ENCODE peak calls at places on chromosomes 16 and 17, in four cellular contexts. One of them, this sample, is unnamed.

GRCh38 chr16:31458073-31458834 is 1.0 kb upstream of the ARMC5 start:
- DNase-seq in mucosa of descending colon: peak; percentile 64
- DNase-seq in neuronal stem cell: no peak
- DNase-seq in gastrocnemius medialis: peak; percentile 89
- DNase-seq in this sample: peak; percentile 75

GRCh38 chr17:3030096-3030495 is 33.3 kb downstream of the OR1D5 start:
- DNase-seq in mucosa of descending colon: no peak
- DNase-seq in neuronal stem cell: no peak
- DNase-seq in gastrocnemius medialis: no peak
- DNase-seq in this sample: no peak

GRCh38 chr16:17431012-17431411 is 39.7 kb downstream of the XYLT1 start:
- DNase-seq in mucosa of descending colon: no peak
- DNase-seq in neuronal stem cell: no peak
- DNase-seq in gastrocnemius medialis: no peak
- DNase-seq in this sample: no peak

GRCh38 chr17:1147664-1148063 is 32.1 kb downstream of the ABR start:
- DNase-seq in mucosa of descending colon: peak; percentile 95
- DNase-seq in neuronal stem cell: peak; percentile 42
- DNase-seq in gastrocnemius medialis: no peak
- DNase-seq in this sample: peak; percentile 74

GRCh38 chr17:45640141-45640850 is 143.8 kb upstream of the CRHR1 start:
- DNase-seq in mucosa of descending colon: peak; percentile 76
- DNase-seq in neuronal stem cell: peak; percentile 81
- DNase-seq in gastrocnemius medialis: peak; percentile 46
- DNase-seq in this sample: peak; percentile 82

GRCh38 chr17:57595426-57595825 is 149.7 kb downstream of the CCDC182 start:
- DNase-seq in mucosa of descending colon: no peak
- DNase-seq in neuronal stem cell: no peak
- DNase-seq in gastrocnemius medialis: no peak
- DNase-seq in this sample: no peak

GRCh38 chr16:76007649-76008048 is 269.6 kb upstream of the CNTNAP4 start:
- DNase-seq in mucosa of descending colon: no peak
- DNase-seq in neuronal stem cell: no peak
- DNase-seq in gastrocnemius medialis: no peak
- DNase-seq in this sample: no peak

GRCh38 chr16:368388-369158 is 1.8 kb downstream of the MRPL28 start:
- DNase-seq in mucosa of descending colon: no peak
- DNase-seq in neuronal stem cell: no peak
- DNase-seq in gastrocnemius medialis: no peak
- DNase-seq in this sample: no peak

GRCh38 chr17:35023538-35023937 is 40.0 kb downstream of the RFFL start:
- DNase-seq in mucosa of descending colon: no peak
- DNase-seq in neuronal stem cell: no peak
- DNase-seq in gastrocnemius medialis: no peak
- DNase-seq in this sample: no peak

GRCh38 chr17:4161560-4162221 is 18.7 kb downstream of the CYB5D2 start:
- DNase-seq in mucosa of descending colon: no peak
- DNase-seq in neuronal stem cell: no peak
- DNase-seq in gastrocnemius medialis: no peak
- DNase-seq in this sample: peak; percentile 32

GRCh38 chr16:54928016-54928356 is 2.7 kb upstream of the IRX5 start:
- DNase-seq in mucosa of descending colon: no peak
- DNase-seq in neuronal stem cell: peak; percentile 30
- DNase-seq in gastrocnemius medialis: no peak
- DNase-seq in this sample: peak; percentile 41

GRCh38 chr17:45050680-45051059 is 762 bp downstream of the DCAKD start:
- DNase-seq in mucosa of descending colon: peak; percentile 34
- DNase-seq in neuronal stem cell: no peak
- DNase-seq in gastrocnemius medialis: no peak
- DNase-seq in this sample: no peak

GRCh38 chr17:29154516-29155234 is 25.5 kb downstream of the MYO18A start:
- DNase-seq in mucosa of descending colon: peak; percentile 30
- DNase-seq in neuronal stem cell: no peak
- DNase-seq in gastrocnemius medialis: no peak
- DNase-seq in this sample: no peak

GRCh38 chr16:81873843-81874752 is 95.0 kb downstream of the PLCG2 start:
- DNase-seq in mucosa of descending colon: peak; percentile 77
- DNase-seq in neuronal stem cell: peak; percentile 31
- DNase-seq in gastrocnemius medialis: no peak
- DNase-seq in this sample: peak; percentile 55

GRCh38 chr17:74881073-74881472 is 8.3 kb upstream of the FDXR start:
- DNase-seq in mucosa of descending colon: no peak
- DNase-seq in neuronal stem cell: no peak
- DNase-seq in gastrocnemius medialis: no peak
- DNase-seq in this sample: no peak

GRCh38 chr17:17754719-17755686 is 73.7 kb downstream of the RAI1 start:
- DNase-seq in mucosa of descending colon: no peak
- DNase-seq in neuronal stem cell: no peak
- DNase-seq in gastrocnemius medialis: no peak
- DNase-seq in this sample: no peak

GRCh38 chr16:89829630-89830437 is 1.6 kb downstream of the SPIRE2 start:
- DNase-seq in mucosa of descending colon: peak; percentile 72
- DNase-seq in neuronal stem cell: no peak
- DNase-seq in gastrocnemius medialis: no peak
- DNase-seq in this sample: no peak

GRCh38 chr17:66348605-66349165 is 46.3 kb downstream of the PRKCA start:
- DNase-seq in mucosa of descending colon: peak; percentile 70
- DNase-seq in neuronal stem cell: no peak
- DNase-seq in gastrocnemius medialis: peak; percentile 24
- DNase-seq in this sample: peak; percentile 69

GRCh38 chr16:81779540-81780320 is 639 bp downstream of the PLCG2 start:
- DNase-seq in mucosa of descending colon: peak; percentile 36
- DNase-seq in neuronal stem cell: no peak
- DNase-seq in gastrocnemius medialis: no peak
- DNase-seq in this sample: no peak

GRCh38 chr16:89599451-89599858 is 14.0 kb upstream of the DPEP1 start:
- DNase-seq in mucosa of descending colon: peak; percentile 60
- DNase-seq in neuronal stem cell: no peak
- DNase-seq in gastrocnemius medialis: no peak
- DNase-seq in this sample: peak; percentile 85

GRCh38 chr16:70804153-70804728 is 3.3 kb upstream of the VAC14 start:
- DNase-seq in mucosa of descending colon: no peak
- DNase-seq in neuronal stem cell: no peak
- DNase-seq in gastrocnemius medialis: no peak
- DNase-seq in this sample: no peak

GRCh38 chr16:55257971-55258613 is 65.9 kb upstream of the IRX6 start:
- DNase-seq in mucosa of descending colon: peak; percentile 84
- DNase-seq in neuronal stem cell: peak; percentile 49
- DNase-seq in gastrocnemius medialis: peak; percentile 30
- DNase-seq in this sample: peak; percentile 86

GRCh38 chr17:9647014-9647413 is 1.7 kb downstream of the USP43 start:
- DNase-seq in mucosa of descending colon: peak; percentile 23
- DNase-seq in neuronal stem cell: peak; percentile 9
- DNase-seq in gastrocnemius medialis: no peak
- DNase-seq in this sample: peak; percentile 61

GRCh38 chr16:1863681-1864460 is 8.1 kb downstream of the MEIOB start:
- DNase-seq in mucosa of descending colon: no peak
- DNase-seq in neuronal stem cell: no peak
- DNase-seq in gastrocnemius medialis: no peak
- DNase-seq in this sample: no peak

GRCh38 chr17:27247071-27247957 is 46.6 kb upstream of the WSB1 start:
- DNase-seq in mucosa of descending colon: peak; percentile 92
- DNase-seq in neuronal stem cell: no peak
- DNase-seq in gastrocnemius medialis: peak; percentile 49
- DNase-seq in this sample: no peak

GRCh38 chr17:10398352-10398751 is 23.4 kb downstream of the MYH8 start:
- DNase-seq in mucosa of descending colon: no peak
- DNase-seq in neuronal stem cell: no peak
- DNase-seq in gastrocnemius medialis: no peak
- DNase-seq in this sample: no peak

GRCh38 chr16:79267146-79267545 is 333.4 kb downstream of the MAF start:
- DNase-seq in mucosa of descending colon: no peak
- DNase-seq in neuronal stem cell: no peak
- DNase-seq in gastrocnemius medialis: no peak
- DNase-seq in this sample: no peak

GRCh38 chr17:57957120-57957850 is 2.1 kb upstream of the CUEDC1 start:
- DNase-seq in mucosa of descending colon: no peak
- DNase-seq in neuronal stem cell: no peak
- DNase-seq in gastrocnemius medialis: no peak
- DNase-seq in this sample: no peak

GRCh38 chr17:69388791-69389442 is 25.6 kb upstream of the MAP2K6 start:
- DNase-seq in mucosa of descending colon: no peak
- DNase-seq in neuronal stem cell: no peak
- DNase-seq in gastrocnemius medialis: no peak
- DNase-seq in this sample: no peak

GRCh38 chr17:28750178-28751047 is 6.6 kb downstream of the TRAF4 start:
- DNase-seq in mucosa of descending colon: peak; percentile 99
- DNase-seq in neuronal stem cell: peak; percentile 89
- DNase-seq in gastrocnemius medialis: peak; percentile 90
- DNase-seq in this sample: peak; percentile 96

GRCh38 chr17:82297804-82298537 is 19.4 kb downstream of the CD7 start:
- DNase-seq in mucosa of descending colon: peak; percentile 92
- DNase-seq in neuronal stem cell: no peak
- DNase-seq in gastrocnemius medialis: peak; percentile 90
- DNase-seq in this sample: no peak

GRCh38 chr17:82296511-82297279 is 20.7 kb downstream of the CD7 start:
- DNase-seq in mucosa of descending colon: no peak
- DNase-seq in neuronal stem cell: no peak
- DNase-seq in gastrocnemius medialis: peak; percentile 61
- DNase-seq in this sample: no peak

GRCh38 chr17:82295472-82295814 is 21.9 kb upstream of the CSNK1D start:
- DNase-seq in mucosa of descending colon: no peak
- DNase-seq in neuronal stem cell: no peak
- DNase-seq in gastrocnemius medialis: no peak
- DNase-seq in this sample: no peak

GRCh38 chr17:82298538-82299421 is 18.6 kb downstream of the CD7 start:
- DNase-seq in mucosa of descending colon: no peak
- DNase-seq in neuronal stem cell: no peak
- DNase-seq in gastrocnemius medialis: no peak
- DNase-seq in this sample: no peak

GRCh38 chr17:82297280-82297803 is 20.1 kb downstream of the CD7 start:
- DNase-seq in mucosa of descending colon: peak; percentile 77
- DNase-seq in neuronal stem cell: no peak
- DNase-seq in gastrocnemius medialis: peak; percentile 98
- DNase-seq in this sample: no peak
- H3K4me1 ChIP-seq in mucosa of descending colon: peaks cover 49% of the 10 kb centered on the region
- H3K4me1 ChIP-seq in neuronal stem cell: peaks cover 6% of the 10 kb centered on the region
- H3K4me1 ChIP-seq in gastrocnemius medialis: peaks cover 44% of the 10 kb centered on the region
- H3K4me1 ChIP-seq in this sample: peaks cover 34% of the 10 kb centered on the region

DNA sequence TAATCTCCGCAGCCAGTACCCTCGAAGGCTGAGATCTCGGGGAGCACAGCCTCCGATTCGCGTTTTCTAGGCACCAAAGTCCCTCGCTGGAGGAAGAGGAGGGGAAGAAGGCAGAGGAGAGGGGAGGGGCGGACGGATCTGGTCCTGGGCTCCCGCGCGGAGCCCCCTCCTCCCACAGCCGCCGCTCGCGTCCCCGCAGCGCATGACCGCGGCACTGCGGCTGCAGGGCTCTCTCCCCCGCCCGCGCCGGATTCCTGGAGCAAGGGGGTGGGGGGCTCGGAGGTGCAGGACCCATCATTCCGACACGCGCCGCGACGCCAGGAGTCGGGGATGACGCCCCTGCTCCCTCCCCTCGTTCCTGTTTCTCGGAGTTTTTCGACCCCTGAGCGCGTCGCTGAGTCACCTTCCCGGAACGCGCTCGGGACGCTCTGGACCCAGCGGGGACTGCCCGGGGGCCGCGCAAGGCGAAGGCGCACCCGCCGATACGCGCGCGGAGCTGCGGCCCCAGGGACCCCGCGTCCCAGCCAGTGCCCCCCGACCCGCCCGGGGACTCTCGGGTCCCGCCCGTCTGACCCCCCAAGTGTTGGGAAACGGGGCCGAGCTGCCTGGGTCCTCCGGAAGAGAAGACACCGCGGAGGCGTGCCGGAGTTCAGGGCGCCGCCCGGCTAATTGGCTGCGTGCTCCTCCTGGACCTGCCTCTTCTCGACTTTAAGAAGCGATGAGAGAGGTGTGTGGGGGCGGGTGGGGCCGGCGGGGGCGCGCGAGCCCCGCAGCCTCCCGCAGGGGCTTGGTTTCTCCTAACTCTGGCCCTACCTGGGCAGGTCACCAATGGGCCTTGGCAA is 1.4 kb upstream of the SPHK1 start:
- DNase-seq in mucosa of descending colon: peak; percentile 65
- DNase-seq in neuronal stem cell: peak; percentile 82
- DNase-seq in gastrocnemius medialis: no peak
- DNase-seq in this sample: peak; percentile 62
- H3K4me1 ChIP-seq in mucosa of descending colon: peaks cover 28% of the 10 kb centered on the region
- H3K4me1 ChIP-seq in neuronal stem cell: peaks cover 10% of the 10 kb centered on the region
- H3K4me1 ChIP-seq in gastrocnemius medialis: peaks cover 21% of the 10 kb centered on the region
- H3K4me1 ChIP-seq in this sample: peaks cover 14% of the 10 kb centered on the region

DNA sequence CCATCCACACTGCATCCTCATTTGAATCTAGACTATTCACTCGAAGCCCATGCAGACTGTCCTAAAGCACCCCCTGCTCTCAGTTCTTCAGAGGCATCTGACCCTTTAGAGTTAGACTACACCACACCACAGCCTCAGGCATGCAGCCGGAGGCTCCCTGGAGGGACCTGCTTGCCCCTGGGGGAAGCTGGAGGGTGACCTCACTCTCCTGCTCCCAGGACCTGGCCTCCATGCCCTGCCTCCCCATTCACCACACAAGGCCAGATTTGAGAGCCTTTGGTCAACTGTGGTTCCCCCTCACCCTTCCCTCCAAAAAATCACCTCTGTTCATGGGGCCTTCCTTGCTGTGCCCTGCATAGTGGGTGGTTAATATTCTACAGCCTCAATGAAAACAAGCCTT is 24.6 kb downstream of the ABCC12 start:
- DNase-seq in mucosa of descending colon: no peak
- DNase-seq in neuronal stem cell: no peak
- DNase-seq in gastrocnemius medialis: no peak
- DNase-seq in this sample: no peak
- H3K4me1 ChIP-seq in mucosa of descending colon: no peaks in the 10 kb centered on the region
- H3K4me1 ChIP-seq in neuronal stem cell: no peaks in the 10 kb centered on the region
- H3K4me1 ChIP-seq in gastrocnemius medialis: peaks cover 33% of the 10 kb centered on the region
- H3K4me1 ChIP-seq in this sample: no peaks in the 10 kb centered on the region

DNA sequence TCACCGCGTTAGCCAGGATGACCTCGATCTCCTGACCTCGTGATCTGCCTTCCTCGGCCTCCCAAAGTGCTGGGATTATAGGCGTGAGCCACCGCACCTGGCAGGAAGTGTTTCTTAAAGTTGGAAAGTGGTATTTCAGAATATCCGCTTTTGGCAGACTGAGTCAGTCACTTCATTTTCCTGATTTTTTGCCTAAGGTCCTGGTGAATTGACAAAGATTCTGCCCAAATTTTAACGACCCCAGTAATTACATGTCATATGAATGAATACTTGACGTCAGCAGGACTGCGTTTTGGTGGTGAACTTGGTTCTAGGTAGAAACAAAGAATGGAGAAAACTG is 4.5 kb upstream of the BRCA1 start:
- DNase-seq in mucosa of descending colon: no peak
- DNase-seq in neuronal stem cell: no peak
- DNase-seq in gastrocnemius medialis: no peak
- DNase-seq in this sample: no peak
- H3K4me1 ChIP-seq in mucosa of descending colon: peaks cover 9% of the 10 kb centered on the region
- H3K4me1 ChIP-seq in neuronal stem cell: no peaks in the 10 kb centered on the region
- H3K4me1 ChIP-seq in gastrocnemius medialis: peaks cover 1% of the 10 kb centered on the region
- H3K4me1 ChIP-seq in this sample: peaks cover 11% of the 10 kb centered on the region

GRCh38 chr16:88478115-88478514 is 25.0 kb downstream of the ZFPM1 start:
- DNase-seq in mucosa of descending colon: no peak
- DNase-seq in neuronal stem cell: no peak
- DNase-seq in gastrocnemius medialis: no peak
- DNase-seq in this sample: no peak
- H3K4me1 ChIP-seq in mucosa of descending colon: no peaks in the 10 kb centered on the region
- H3K4me1 ChIP-seq in neuronal stem cell: peaks cover 26% of the 10 kb centered on the region
- H3K4me1 ChIP-seq in gastrocnemius medialis: no peaks in the 10 kb centered on the region
- H3K4me1 ChIP-seq in this sample: peaks cover 14% of the 10 kb centered on the region

GRCh38 chr17:8155341-8156173 is 3.4 kb upstream of the PER1 start:
- DNase-seq in mucosa of descending colon: peak; percentile 46
- DNase-seq in neuronal stem cell: no peak
- DNase-seq in gastrocnemius medialis: peak; percentile 74
- DNase-seq in this sample: no peak
- H3K4me1 ChIP-seq in mucosa of descending colon: peaks cover 62% of the 10 kb centered on the region
- H3K4me1 ChIP-seq in neuronal stem cell: peaks cover 38% of the 10 kb centered on the region
- H3K4me1 ChIP-seq in gastrocnemius medialis: peaks cover 28% of the 10 kb centered on the region
- H3K4me1 ChIP-seq in this sample: peaks cover 19% of the 10 kb centered on the region

This sample was measured in Caco-2.